ENCODE peak calls at places on chromosome 18, in four cellular contexts. One of them, this sample, is unnamed.

GRCh38 chr18:75204978-75205759 is 3.8 kb downstream of the PTGR3 start:
- DNase-seq in A549: no peak
- DNase-seq in GM23248: no peak
- DNase-seq in non-pigmented ciliary epithelial cell: no peak
- DNase-seq in this sample: no peak

GRCh38 chr18:9173770-9174233 is 37.2 kb downstream of the ANKRD12 start:
- DNase-seq in A549: no peak
- DNase-seq in GM23248: no peak
- DNase-seq in non-pigmented ciliary epithelial cell: no peak
- DNase-seq in this sample: no peak

GRCh38 chr18:79707671-79708070 is 28.1 kb downstream of the CTDP1 start:
- DNase-seq in A549: no peak
- DNase-seq in GM23248: no peak
- DNase-seq in non-pigmented ciliary epithelial cell: no peak
- DNase-seq in this sample: no peak

GRCh38 chr18:59662008-59662701 is 35.1 kb downstream of the CCBE1 start:
- DNase-seq in A549: no peak
- DNase-seq in GM23248: peak
- DNase-seq in non-pigmented ciliary epithelial cell: peak
- DNase-seq in this sample: no peak

GRCh38 chr18:75374466-75374865 is 53.0 kb downstream of the SMIM21 start:
- DNase-seq in A549: no peak
- DNase-seq in GM23248: no peak
- DNase-seq in non-pigmented ciliary epithelial cell: no peak
- DNase-seq in this sample: no peak

GRCh38 chr18:32378705-32379104 is 92.0 kb downstream of the GAREM1 start:
- DNase-seq in A549: peak
- DNase-seq in GM23248: peak
- DNase-seq in non-pigmented ciliary epithelial cell: peak
- DNase-seq in this sample: no peak

GRCh38 chr18:7221424-7222155 is 9.3 kb upstream of the LRRC30 start:
- DNase-seq in A549: peak
- DNase-seq in GM23248: peak
- DNase-seq in non-pigmented ciliary epithelial cell: peak
- DNase-seq in this sample: peak

GRCh38 chr18:36187826-36188721 is 777 bp downstream of the MOCOS start:
- DNase-seq in A549: peak
- DNase-seq in GM23248: peak
- DNase-seq in non-pigmented ciliary epithelial cell: no peak
- DNase-seq in this sample: no peak

GRCh38 chr18:38025433-38026038 is 459.9 kb upstream of the CELF4 start:
- DNase-seq in A549: no peak
- DNase-seq in GM23248: no peak
- DNase-seq in non-pigmented ciliary epithelial cell: peak
- DNase-seq in this sample: no peak

GRCh38 chr18:66749475-66750035 is 145.7 kb upstream of the CDH19 start:
- DNase-seq in A549: no peak
- DNase-seq in GM23248: no peak
- DNase-seq in non-pigmented ciliary epithelial cell: no peak
- DNase-seq in this sample: no peak

GRCh38 chr18:13268035-13268700 is 49.6 kb downstream of the LDLRAD4 start:
- DNase-seq in A549: no peak
- DNase-seq in GM23248: peak
- DNase-seq in non-pigmented ciliary epithelial cell: no peak
- DNase-seq in this sample: no peak

GRCh38 chr18:7330041-7330440 is 99.2 kb downstream of the LRRC30 start:
- DNase-seq in A549: no peak
- DNase-seq in GM23248: no peak
- DNase-seq in non-pigmented ciliary epithelial cell: no peak
- DNase-seq in this sample: no peak

GRCh38 chr18:51617167-51617566 is 419.7 kb upstream of the MEX3C start:
- DNase-seq in A549: peak
- DNase-seq in GM23248: peak
- DNase-seq in non-pigmented ciliary epithelial cell: no peak
- DNase-seq in this sample: no peak

GRCh38 chr18:33755918-33756590 is 178.0 kb downstream of the ASXL3 start:
- DNase-seq in A549: peak
- DNase-seq in GM23248: peak
- DNase-seq in non-pigmented ciliary epithelial cell: peak
- DNase-seq in this sample: no peak

GRCh38 chr18:45753251-45753650 is 29.3 kb downstream of the SLC14A1 start:
- DNase-seq in A549: no peak
- DNase-seq in GM23248: no peak
- DNase-seq in non-pigmented ciliary epithelial cell: no peak
- DNase-seq in this sample: no peak

GRCh38 chr18:48639772-48640432 is 101.1 kb downstream of the CTIF start:
- DNase-seq in A549: no peak
- DNase-seq in GM23248: no peak
- DNase-seq in non-pigmented ciliary epithelial cell: no peak
- DNase-seq in this sample: no peak

GRCh38 chr18:65725421-65726050 is 25.3 kb upstream of the CDH7 start:
- DNase-seq in A549: peak
- DNase-seq in GM23248: no peak
- DNase-seq in non-pigmented ciliary epithelial cell: no peak
- DNase-seq in this sample: no peak

GRCh38 chr18:8990276-8991031 is 112.0 kb upstream of the NDUFV2 start:
- DNase-seq in A549: no peak
- DNase-seq in GM23248: peak
- DNase-seq in non-pigmented ciliary epithelial cell: no peak
- DNase-seq in this sample: no peak

GRCh38 chr18:74724186-74724585 is 126.5 kb downstream of the ZNF407 start:
- DNase-seq in A549: no peak
- DNase-seq in GM23248: peak
- DNase-seq in non-pigmented ciliary epithelial cell: peak
- DNase-seq in this sample: no peak

GRCh38 chr18:58393295-58393694 is 235.6 kb downstream of the ALPK2 start:
- DNase-seq in A549: no peak
- DNase-seq in GM23248: no peak
- DNase-seq in non-pigmented ciliary epithelial cell: no peak
- DNase-seq in this sample: no peak

GRCh38 chr18:35782926-35783325 is 189.6 kb upstream of the RMP24 start:
- DNase-seq in A549: no peak
- DNase-seq in GM23248: no peak
- DNase-seq in non-pigmented ciliary epithelial cell: no peak
- DNase-seq in this sample: no peak